ENCODE peak calls at places on chromosomes 12 and 14, in four cellular contexts. O is heart left ventricle, S is foreskin fibroblast, C is mucosa of descending colon. L is an unnamed sample.

GRCh38 chr14:104094709-104095425 is 9.4 kb downstream of the ASPG start:
- DNase-seq in O (no peak), S (peak), C (peak), L (peak)

GRCh38 chr12:97650242-97650641 is 187.6 kb downstream of the RMST start:
- DNase-seq in O (no peak), S (no peak), C (no peak), L (no peak)

GRCh38 chr12:45674583-45674982 is 54.9 kb upstream of the ARID2 start:
- DNase-seq in O (peak), S (peak), C (no peak), L (peak)

GRCh38 chr12:92715625-92716024 is 12.8 kb downstream of the PLEKHG7 start:
- DNase-seq in O (no peak), S (no peak), C (no peak), L (no peak)

GRCh38 chr14:61453103-61453767 is 131.9 kb downstream of the PRKCH start:
- DNase-seq in O (no peak), S (no peak), C (no peak), L (no peak)

GRCh38 chr12:64720884-64721283 is 38.3 kb downstream of the GNS start:
- DNase-seq in O (no peak), S (no peak), C (no peak), L (no peak)

GRCh38 chr12:123200414-123200813 is 32.5 kb downstream of the MPHOSPH9 start:
- DNase-seq in O (no peak), S (no peak), C (no peak), L (no peak)

GRCh38 chr12:119176267-119177055 is 2.3 kb upstream of the HSPB8 start:
- DNase-seq in O (peak), S (peak), C (peak), L (peak)

GRCh38 chr12:111335811-111336210 is 33.1 kb downstream of the PHETA1 start:
- DNase-seq in O (no peak), S (no peak), C (no peak), L (no peak)

GRCh38 chr12:124993568-124994434 is at the start of gene BRI3BP:
- DNase-seq in O (peak), S (peak), C (peak), L (peak)

GRCh38 chr14:21030531-21030930 is 514 bp downstream of the TPPP2 start:
- DNase-seq in O (no peak), S (no peak), C (no peak), L (no peak)

GRCh38 chr12:64631197-64631596 is 20.9 kb downstream of the RASSF3 start:
- DNase-seq in O (no peak), S (no peak), C (no peak), L (no peak)

GRCh38 chr14:50830044-50830931 is 674 bp downstream of the NIN start:
- DNase-seq in O (peak), S (no peak), C (peak), L (peak)

GRCh38 chr14:100545359-100545758 is 41.9 kb downstream of the BEGAIN start:
- DNase-seq in O (no peak), S (no peak), C (no peak), L (no peak)

GRCh38 chr12:75909714-75910451 is 121.7 kb downstream of the PHLDA1 start:
- DNase-seq in O (no peak), S (no peak), C (no peak), L (no peak)

GRCh38 chr12:75489613-75490210 is 9.2 kb downstream of the GLIPR1 start:
- DNase-seq in O (no peak), S (peak), C (no peak), L (peak)

GRCh38 chr12:47184229-47184628 is 104.5 kb upstream of the AMIGO2 start:
- DNase-seq in O (no peak), S (no peak), C (no peak), L (no peak)

GRCh38 chr14:104557086-104557485 is 22.5 kb upstream of the C14orf180 start:
- DNase-seq in O (no peak), S (no peak), C (peak), L (no peak)

GRCh38 chr14:73231874-73232851 is 5.1 kb upstream of the PAPLN start:
- DNase-seq in O (no peak), S (no peak), C (no peak), L (no peak)

GRCh38 chr12:130870442-130871285 is 1.2 kb upstream of the RAN start:
- DNase-seq in O (peak), S (peak), C (peak), L (peak)
- H3K4me3 ChIP-seq in O (peak), S (peak), C (no peak), L (peak)

GRCh38 chr12:68189766-68190700 is 30.5 kb upstream of the IFNG start:
- DNase-seq in O (no peak), S (no peak), C (no peak), L (peak)
- H3K4me3 ChIP-seq in O (no peak), S (no peak), C (no peak), L (no peak)

DNA sequence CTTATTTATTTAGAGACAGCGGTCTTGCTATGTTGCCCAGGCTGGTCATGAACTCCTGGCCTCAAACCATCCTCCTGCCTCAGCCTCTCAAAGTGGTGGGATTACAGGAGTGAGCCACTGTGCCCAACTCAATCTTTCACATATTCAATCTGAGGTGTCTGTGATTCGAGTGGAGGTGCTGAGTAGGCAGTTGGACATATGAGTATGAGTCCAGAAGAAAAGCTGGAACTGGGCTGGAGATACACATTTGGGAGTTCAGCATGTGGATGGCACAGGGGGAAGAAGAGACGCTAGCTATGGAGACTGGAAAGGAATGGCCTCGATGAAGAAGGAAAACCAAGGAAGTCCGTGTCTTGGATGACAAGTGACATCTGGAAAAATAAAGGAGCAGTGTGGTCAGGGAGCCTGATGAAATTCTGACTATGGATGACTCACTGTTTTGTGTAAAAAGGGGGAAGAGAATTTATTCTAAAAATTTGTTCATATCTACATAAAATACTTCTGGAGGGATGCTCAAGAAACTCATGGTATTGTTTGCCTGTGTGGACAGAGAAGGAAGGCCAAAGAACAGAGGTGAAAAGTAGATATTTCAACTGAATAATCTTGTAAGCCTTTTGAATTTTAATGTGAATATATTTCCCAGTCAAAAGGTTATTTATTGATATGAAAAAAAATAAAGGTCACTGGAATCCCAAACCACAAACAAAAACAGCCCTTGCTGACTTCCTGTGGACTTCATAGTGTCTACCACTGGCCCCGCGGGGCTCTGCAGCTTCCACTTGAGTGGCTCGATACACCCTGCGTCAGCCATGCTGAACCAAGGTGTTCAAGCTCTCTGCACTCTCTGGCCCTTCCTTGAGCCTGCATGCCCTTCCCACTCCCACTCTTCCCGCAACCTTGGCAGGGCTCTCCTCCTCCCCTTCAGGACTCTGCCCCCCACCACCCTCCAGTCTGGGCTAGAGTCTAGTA is 8.9 kb upstream of the LTA4H start:
- DNase-seq in O (no peak), S (peak), C (no peak), L (peak)
- H3K4me3 ChIP-seq in O (no peak), S (no peak), C (no peak), L (no peak)

DNA sequence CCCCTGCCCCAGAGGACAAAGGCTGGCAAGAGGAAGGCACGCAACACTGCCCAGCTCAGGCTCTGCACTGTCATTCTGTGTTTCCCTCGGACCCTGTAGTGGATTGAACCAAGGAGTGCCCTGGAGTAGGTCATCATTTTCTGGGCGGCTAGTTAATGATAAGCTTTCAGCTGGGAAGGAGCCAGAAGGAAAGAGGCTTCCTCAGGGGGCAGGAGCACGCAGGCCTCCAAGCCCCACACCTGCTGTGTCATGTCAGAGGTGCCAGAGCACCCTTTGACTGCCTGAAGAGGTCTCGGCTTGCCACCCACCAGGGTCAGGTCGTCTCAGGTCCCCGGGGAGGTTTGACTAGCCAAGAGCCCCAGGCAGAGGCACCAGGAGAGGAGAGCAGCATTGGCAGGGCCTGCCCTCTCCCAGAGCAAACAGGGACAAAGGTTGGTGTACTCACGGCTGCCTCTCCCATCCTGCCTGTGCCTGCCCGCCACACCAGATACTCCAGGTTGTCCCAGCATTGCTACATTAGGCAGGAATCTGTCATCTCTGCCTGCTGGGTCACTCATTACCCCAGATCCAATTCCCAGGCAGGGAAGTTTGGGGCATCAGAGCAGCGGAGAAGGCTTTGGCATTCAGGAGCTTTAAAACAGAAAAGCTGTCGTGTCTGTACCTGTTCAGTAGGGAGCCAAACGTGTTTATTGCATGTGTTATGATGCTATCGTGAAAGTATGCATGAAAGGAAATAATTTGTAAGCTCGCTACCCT is 33.5 kb upstream of the ATP2A2 start:
- DNase-seq in O (peak), S (no peak), C (peak), L (no peak)
- H3K4me3 ChIP-seq in O (no peak), S (no peak), C (no peak), L (no peak)

GRCh38 chr12:104668274-104668718 is 211.5 kb downstream of the CHST11 start:
- DNase-seq in O (peak), S (peak), C (no peak), L (no peak)
- H3K4me3 ChIP-seq in O (no peak), S (no peak), C (no peak), L (no peak)

DNA sequence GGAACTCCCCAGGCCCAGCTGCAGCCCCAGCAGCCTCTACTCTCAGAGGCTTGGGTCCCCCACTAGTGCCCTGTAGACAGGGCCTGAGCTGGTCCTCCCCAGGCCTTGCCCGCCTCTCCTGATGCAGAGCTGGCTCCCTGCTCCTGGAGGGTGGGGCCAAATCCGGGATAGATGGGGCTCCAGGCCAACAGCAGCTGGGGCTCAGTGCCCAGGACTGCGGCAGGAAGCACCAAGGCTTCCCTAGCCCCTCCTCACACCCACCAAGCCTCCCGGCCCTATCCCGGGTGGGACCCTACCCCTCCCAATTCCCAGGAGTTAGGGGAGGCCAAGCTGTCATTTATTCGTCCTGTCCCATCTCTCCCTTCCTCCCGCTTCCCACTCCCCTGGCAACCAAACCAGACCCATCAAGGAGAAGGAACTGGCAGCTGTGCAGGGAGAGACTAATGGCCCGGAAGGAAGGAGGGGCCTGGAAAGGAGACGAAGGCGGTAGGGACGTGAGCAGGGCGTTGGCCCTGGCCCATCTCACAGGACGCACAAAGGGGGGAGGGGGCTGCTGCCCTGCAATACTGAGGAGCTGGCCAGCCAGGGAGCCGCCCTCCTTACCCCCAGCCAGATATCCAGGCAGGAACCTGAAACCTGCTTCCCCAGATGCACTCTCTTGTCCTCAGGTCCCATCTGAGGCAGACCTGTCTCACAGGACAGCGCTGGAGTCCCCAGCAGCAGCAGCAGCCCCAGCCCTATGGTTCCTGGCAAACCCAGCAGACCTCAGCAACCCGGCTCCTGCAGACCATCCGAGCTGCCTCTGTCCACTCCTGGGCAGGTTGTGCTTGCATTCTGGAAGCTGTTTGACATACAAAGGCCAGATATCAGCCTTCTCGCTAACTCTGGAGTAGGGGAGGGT is 1.6 kb upstream of the PRPH start:
- DNase-seq in O (no peak), S (no peak), C (no peak), L (no peak)
- H3K4me3 ChIP-seq in O (no peak), S (no peak), C (no peak), L (no peak)

DNA sequence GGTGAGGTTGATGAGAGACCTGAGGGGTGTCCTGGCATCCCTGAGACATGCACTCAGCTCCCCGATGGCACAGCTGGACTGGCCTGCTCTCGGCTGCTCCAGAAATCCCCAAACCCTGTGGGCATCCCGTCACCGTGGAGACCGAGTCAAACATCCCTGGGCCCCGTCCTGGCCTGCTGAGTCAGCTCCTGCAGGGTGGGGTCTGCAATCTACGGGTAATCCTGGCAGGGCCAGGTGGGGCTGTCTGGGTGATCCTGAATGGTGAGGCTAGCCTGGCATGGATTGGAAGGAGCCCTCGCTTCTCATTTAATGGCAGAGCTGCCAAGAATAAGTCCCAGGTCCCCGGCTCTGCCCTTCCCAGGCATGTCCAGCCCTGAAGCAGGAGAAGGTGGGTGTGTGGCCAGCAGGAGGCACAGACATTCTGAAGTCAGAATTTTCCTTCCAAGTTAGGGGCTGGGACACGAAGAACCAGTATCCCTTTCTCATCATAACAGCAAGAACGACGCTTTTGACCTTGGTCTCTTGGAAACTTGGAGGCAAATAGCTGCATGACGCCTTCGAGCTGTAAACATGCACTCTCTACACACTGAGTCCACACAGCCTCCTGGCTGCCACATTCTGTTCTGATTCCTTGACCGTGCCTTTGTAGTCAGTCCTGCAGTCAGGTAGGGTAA is 17.7 kb upstream of the SERPINA4 start:
- DNase-seq in O (no peak), S (no peak), C (no peak), L (no peak)
- H3K4me3 ChIP-seq in O (no peak), S (no peak), C (no peak), L (no peak)

GRCh38 chr14:69767369-69767999 is 542 bp downstream of the SRSF5 start:
- DNase-seq in O (peak), S (peak), C (peak), L (peak)

GRCh38 chr14:69766984-69767368 is at the start of gene SRSF5:
- DNase-seq in O (peak), S (peak), C (peak), L (peak)

GRCh38 chr14:69769623-69770022 is 2.7 kb downstream of the SRSF5 start:
- DNase-seq in O (no peak), S (no peak), C (no peak), L (no peak)

GRCh38 chr14:69770559-69770958 is 3.6 kb downstream of the SRSF5 start:
- DNase-seq in O (no peak), S (no peak), C (no peak), L (no peak)

DNA sequence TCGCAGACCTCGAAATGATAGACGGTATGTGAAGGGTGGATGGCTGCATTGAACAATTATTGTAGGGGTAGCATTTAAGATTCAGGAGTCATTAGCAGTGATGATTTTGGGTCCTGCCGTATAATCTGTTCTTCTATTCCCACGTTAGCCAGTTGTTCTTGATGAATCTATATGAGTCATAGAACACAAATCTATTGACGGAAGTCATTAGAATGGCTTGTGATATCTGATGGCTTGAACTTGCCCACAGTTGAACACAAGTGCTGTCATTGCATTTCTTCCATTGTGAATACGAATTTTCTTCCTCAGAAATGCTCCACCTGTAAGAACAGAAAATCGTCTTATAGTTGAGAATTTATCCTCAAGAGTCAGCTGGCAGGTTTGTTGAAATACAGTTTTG is 1.9 kb downstream of the SRSF5 start:
- DNase-seq in O (no peak), S (no peak), C (no peak), L (no peak)
- H3K4me3 ChIP-seq in O (peak), S (peak), C (no peak), L (peak)

DNA sequence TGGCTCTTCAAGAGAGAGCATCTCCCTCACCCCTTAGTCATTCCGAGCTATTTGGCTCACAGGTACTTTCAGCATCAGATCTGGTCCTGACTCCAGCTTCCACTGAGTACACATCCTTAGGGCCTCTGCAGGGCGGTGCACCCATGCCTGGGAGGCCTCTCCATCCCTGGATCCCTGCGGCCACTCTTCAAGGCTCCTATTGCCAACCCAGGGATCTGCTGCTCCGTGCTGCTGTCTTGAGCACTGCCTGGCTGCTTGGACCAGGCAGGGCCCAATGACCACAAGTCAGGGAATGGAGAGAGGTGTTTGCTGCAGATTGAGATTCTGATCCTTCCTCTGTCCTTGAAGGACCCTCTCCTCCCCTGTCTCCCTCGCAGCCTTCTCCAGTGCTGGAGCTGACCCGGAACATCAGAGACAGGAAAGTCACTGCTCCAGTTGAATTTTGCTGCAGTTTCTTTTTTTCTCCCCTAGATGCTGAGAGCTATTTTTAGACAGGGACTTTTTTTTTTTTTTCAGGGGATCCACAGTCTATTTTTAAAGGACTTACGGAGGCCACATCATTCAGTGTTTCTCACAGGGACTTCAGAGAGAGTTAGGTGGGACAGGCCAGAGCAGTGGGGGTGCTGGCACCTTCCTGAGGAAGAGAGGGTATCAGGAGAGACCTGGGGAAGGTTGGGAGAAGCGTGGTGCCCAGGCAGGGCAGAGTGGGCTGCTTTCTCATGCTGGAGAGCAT is 50.1 kb upstream of the KCNA1 start:
- DNase-seq in O (no peak), S (no peak), C (no peak), L (no peak)
- H3K4me3 ChIP-seq in O (no peak), S (no peak), C (no peak), L (no peak)

L was measured in AG10803.